ENCODE peak calls at places on chromosomes 12 and 14, in nine cellular contexts. Z is fibroblast of lung; D is ascending aorta; Q is NT2/D1; N is activated CD4-positive, alpha-beta T cell treated with anti-CD3 and anti-CD28 coated beads for 4 hours; A is cerebellar cortex; P is stimulated activated CD4-positive, alpha-beta T cell treated with anti-CD3 and anti-CD28 coated beads, Interleukin-4, amount 100 ng/mL, for 48 hours; F is OCI-M1; M is PC-3. H is an unnamed sample.
A peak's percentile ranks its signal among the peaks of the same experiment; 100 is the strongest.

GRCh38 chr12:44459569-44459968 is 416.5 kb downstream of the NELL2 start:
- DNase-seq in D (no peak), A (peak; percentile 81), P (no peak), Q (no peak), N (no peak), Z (no peak), F (no peak), M (no peak), H (no peak)

GRCh38 chr14:83129503-83129902 is 1595.8 kb upstream of the SEL1L start:
- DNase-seq in Q (no peak), Z (no peak), A (peak; percentile 48), P (no peak), D (no peak), F (no peak), M (no peak), N (no peak), H (no peak)

GRCh38 chr12:24021164-24021502 is 71.7 kb upstream of the SOX5 start:
- DNase-seq in Z (no peak), P (no peak), F (no peak), Q (no peak), M (no peak), D (no peak), A (no peak), N (no peak), H (no peak)

GRCh38 chr12:18429366-18429765 is 168.0 kb downstream of the PIK3C2G start:
- DNase-seq in D (no peak), M (no peak), F (no peak), P (no peak), N (no peak), Q (no peak), A (no peak), Z (no peak), H (no peak)

GRCh38 chr12:103855036-103855712 is 14.1 kb upstream of the NT5DC3 start:
- DNase-seq in Z (peak; percentile 70), F (no peak), N (no peak), Q (no peak), A (no peak), D (no peak), M (peak; percentile 46), P (no peak), H (no peak)

GRCh38 chr12:107891967-107892366 is 117.5 kb downstream of the ASCL4 start:
- DNase-seq in N (no peak), Z (peak; percentile 3), F (peak; percentile 26), D (no peak), P (no peak), M (peak; percentile 43), Q (no peak), A (peak; percentile 13), H (no peak)

GRCh38 chr14:78902010-78902623 is 731.9 kb downstream of the NRXN3 start:
- DNase-seq in A (peak; percentile 33), F (peak; percentile 24), Q (peak; percentile 43), Z (peak; percentile 36), N (no peak), D (no peak), M (peak; percentile 29), P (no peak), H (no peak)

GRCh38 chr12:31323466-31324115 is 2.4 kb downstream of the SINHCAF start:
- DNase-seq in N (peak; percentile 54), F (peak; percentile 84), M (no peak), Z (peak; percentile 21), Q (peak; percentile 65), A (peak; percentile 15), D (peak; percentile 11), P (peak; percentile 39), H (peak; percentile 54)

GRCh38 chr12:109995703-109996482 is at the start of gene GIT2:
- DNase-seq in P (peak; percentile 90), A (peak; percentile 96), Z (peak; percentile 90), Q (peak; percentile 94), N (peak; percentile 95), D (peak; percentile 79), F (peak; percentile 96), M (peak; percentile 95), H (peak; percentile 91)

GRCh38 chr12:49428652-49429549 is 61.6 kb downstream of the SPATS2 start:
- DNase-seq in Z (peak; percentile 70), F (peak; percentile 38), P (no peak), N (no peak), D (no peak), A (no peak), Q (no peak), M (peak; percentile 32), H (no peak)

GRCh38 chr12:91923864-91924263 is 221.8 kb downstream of the BTG1 start:
- DNase-seq in N (no peak), F (no peak), Q (no peak), D (no peak), Z (no peak), A (no peak), M (no peak), P (no peak), H (no peak)

GRCh38 chr12:131007794-131008460 is 54.2 kb downstream of the ADGRD1 start:
- DNase-seq in D (no peak), N (no peak), A (no peak), F (no peak), Q (no peak), Z (no peak), M (no peak), P (no peak), H (no peak)

GRCh38 chr14:104130974-104131651 is 7.3 kb upstream of the KIF26A start:
- DNase-seq in A (peak; percentile 35), Q (peak; percentile 23), P (no peak), D (no peak), M (peak; percentile 79), N (no peak), Z (peak; percentile 7), F (peak; percentile 50), H (no peak)

GRCh38 chr14:50768220-50768619 is 62.7 kb downstream of the NIN start:
- DNase-seq in Z (no peak), P (no peak), Q (no peak), F (no peak), D (no peak), A (no peak), N (no peak), M (no peak), H (no peak)

GRCh38 chr14:96090441-96091148 is 51.4 kb downstream of the C14orf132 start:
- DNase-seq in Q (no peak), D (no peak), M (no peak), P (no peak), Z (peak; percentile 80), F (no peak), A (no peak), N (no peak), H (no peak)

GRCh38 chr14:55104051-55104954 is 24.7 kb upstream of the LGALS3 start:
- DNase-seq in D (no peak), M (no peak), Q (no peak), A (no peak), Z (no peak), P (no peak), F (peak; percentile 14), N (no peak), H (no peak)

GRCh38 chr12:40986031-40986430 is 202.1 kb upstream of the PDZRN4 start:
- DNase-seq in M (no peak), F (no peak), Q (no peak), N (no peak), A (no peak), P (no peak), D (no peak), Z (no peak), H (no peak)

GRCh38 chr14:87992349-87992719 is 648 bp downstream of the GALC start:
- DNase-seq in F (peak; percentile 66), P (no peak), Q (no peak), D (no peak), A (peak; percentile 44), M (no peak), Z (peak; percentile 35), N (no peak), H (no peak)

GRCh38 chr12:51307655-51308593 is 16.1 kb downstream of the BIN2 start:
- DNase-seq in M (peak; percentile 94), Z (peak; percentile 83), N (no peak), D (no peak), Q (no peak), F (no peak), P (no peak), A (no peak), H (no peak)

GRCh38 chr12:66176525-66176924 is 6.7 kb upstream of the TMBIM4 start:
- DNase-seq in D (no peak), A (no peak), F (peak; percentile 21), Q (no peak), Z (no peak), P (no peak), M (no peak), N (no peak), H (no peak)

GRCh38 chr14:91919814-91920213 is 27.7 kb downstream of the FBLN5 start:
- DNase-seq in Q (no peak), Z (peak; percentile 27), P (no peak), M (no peak), D (no peak), A (no peak), N (no peak), F (no peak), H (no peak)

GRCh38 chr14:35661875-35662274 is 127.9 kb downstream of the INSM2 start:
- DNase-seq in A (no peak), Q (no peak), M (no peak), F (no peak), P (no peak), D (no peak), N (no peak), Z (no peak), H (no peak)

GRCh38 chr12:124681779-124682391 is 114.5 kb upstream of the NCOR2 start:
- DNase-seq in N (no peak), A (no peak), M (peak; percentile 75), F (no peak), D (peak; percentile 26), Z (peak; percentile 95), Q (no peak), P (no peak), H (no peak)

GRCh38 chr14:88140874-88141273 is 135.9 kb downstream of the GPR65 start:
- DNase-seq in Q (no peak), Z (no peak), M (no peak), P (no peak), A (no peak), N (no peak), F (no peak), D (no peak), H (no peak)

GRCh38 chr12:100539209-100539608 is 34.3 kb upstream of the GAS2L3 start:
- DNase-seq in N (no peak), A (no peak), F (peak; percentile 59), P (peak; percentile 1), Z (peak; percentile 43), M (peak; percentile 65), Q (peak; percentile 20), D (no peak), H (no peak)

GRCh38 chr12:42267408-42268190 is 29.6 kb upstream of the YAF2 start:
- DNase-seq in P (no peak), N (no peak), Z (no peak), A (no peak), F (no peak), D (no peak), M (no peak), Q (no peak), H (no peak)

GRCh38 chr14:92922883-92923743 is at the start of gene CHGA:
- DNase-seq in D (no peak), A (no peak), Q (peak; percentile 33), N (no peak), F (no peak), P (peak; percentile 45), Z (peak; percentile 35), M (no peak), H (peak; percentile 47)

GRCh38 chr12:78787576-78787975 is 77.0 kb upstream of the SYT1 start:
- DNase-seq in N (no peak), P (no peak), F (no peak), A (no peak), D (no peak), Z (peak; percentile 58), M (no peak), Q (no peak), H (no peak)

GRCh38 chr14:58732387-58732786 is 94.6 kb downstream of the DACT1 start:
- DNase-seq in F (no peak), Q (no peak), D (no peak), Z (no peak), M (peak; percentile 66), A (no peak), N (no peak), P (peak; percentile 24), H (no peak)

GRCh38 chr12:53638057-53638456 is 11.9 kb upstream of the ATF7 start:
- DNase-seq in A (no peak), Z (no peak), F (no peak), D (no peak), P (no peak), Q (no peak), N (no peak), M (no peak), H (no peak)

GRCh38 chr14:103830511-103831270 is 16.7 kb downstream of the PPP1R13B start:
- DNase-seq in A (no peak), P (no peak), Z (no peak), M (no peak), Q (no peak), D (no peak), N (no peak), F (no peak), H (no peak)